ENCODE peak calls at places on chromosomes 13 and 19, in seven cellular contexts. One of them, this sample, is unnamed.

GRCh38 chr19:3080281-3080680 is 13.9 kb upstream of the GNA11 start:
- DNase-seq in keratinocyte: no peak
- DNase-seq in transverse colon: peak; percentile 79
- DNase-seq in GM23248: peak; percentile 27
- DNase-seq in PC-9: no peak
- DNase-seq in cardiac muscle cell: no peak
- DNase-seq in tibial nerve: peak; percentile 41
- DNase-seq in this sample: peak; percentile 90

GRCh38 chr19:53422551-53422950 is 9.2 kb upstream of the ZNF761 start:
- DNase-seq in keratinocyte: no peak
- DNase-seq in transverse colon: no peak
- DNase-seq in GM23248: no peak
- DNase-seq in PC-9: no peak
- DNase-seq in cardiac muscle cell: no peak
- DNase-seq in tibial nerve: no peak
- DNase-seq in this sample: no peak

GRCh38 chr13:113664751-113665581 is 2.1 kb upstream of the GRK1 start:
- DNase-seq in keratinocyte: no peak
- DNase-seq in transverse colon: peak; percentile 11
- DNase-seq in GM23248: no peak
- DNase-seq in PC-9: no peak
- DNase-seq in cardiac muscle cell: no peak
- DNase-seq in tibial nerve: no peak
- DNase-seq in this sample: no peak

GRCh38 chr19:31749231-31749630 is 400.0 kb upstream of the TSHZ3 start:
- DNase-seq in keratinocyte: no peak
- DNase-seq in transverse colon: no peak
- DNase-seq in GM23248: no peak
- DNase-seq in PC-9: no peak
- DNase-seq in cardiac muscle cell: no peak
- DNase-seq in tibial nerve: no peak
- DNase-seq in this sample: no peak

GRCh38 chr13:104875008-104875762 is 1660.3 kb downstream of the EFNB2 start:
- DNase-seq in keratinocyte: no peak
- DNase-seq in transverse colon: no peak
- DNase-seq in GM23248: no peak
- DNase-seq in PC-9: no peak
- DNase-seq in cardiac muscle cell: no peak
- DNase-seq in tibial nerve: no peak
- DNase-seq in this sample: no peak

GRCh38 chr19:41411682-41412265 is 14.2 kb downstream of the BCKDHA start:
- DNase-seq in keratinocyte: no peak
- DNase-seq in transverse colon: no peak
- DNase-seq in GM23248: no peak
- DNase-seq in PC-9: no peak
- DNase-seq in cardiac muscle cell: no peak
- DNase-seq in tibial nerve: no peak
- DNase-seq in this sample: no peak

GRCh38 chr13:72763411-72763810 is 18.3 kb downstream of the DIS3 start:
- DNase-seq in keratinocyte: no peak
- DNase-seq in transverse colon: no peak
- DNase-seq in GM23248: peak; percentile 8
- DNase-seq in PC-9: no peak
- DNase-seq in cardiac muscle cell: no peak
- DNase-seq in tibial nerve: no peak
- DNase-seq in this sample: no peak

GRCh38 chr13:19083340-19083739 is 98.3 kb downstream of the TUBA3C start:
- DNase-seq in keratinocyte: no peak
- DNase-seq in transverse colon: no peak
- DNase-seq in GM23248: no peak
- DNase-seq in PC-9: no peak
- DNase-seq in cardiac muscle cell: no peak
- DNase-seq in tibial nerve: no peak
- DNase-seq in this sample: no peak

GRCh38 chr19:54493967-54494585 is 8.6 kb upstream of the LAIR2 start:
- DNase-seq in keratinocyte: no peak
- DNase-seq in transverse colon: no peak
- DNase-seq in GM23248: no peak
- DNase-seq in PC-9: peak; percentile 32
- DNase-seq in cardiac muscle cell: no peak
- DNase-seq in tibial nerve: no peak
- DNase-seq in this sample: no peak

GRCh38 chr19:34317311-34317927 is 47.6 kb upstream of the GPI start:
- DNase-seq in keratinocyte: no peak
- DNase-seq in transverse colon: peak; percentile 28
- DNase-seq in GM23248: peak; percentile 47
- DNase-seq in PC-9: peak; percentile 65
- DNase-seq in cardiac muscle cell: no peak
- DNase-seq in tibial nerve: no peak
- DNase-seq in this sample: no peak
- H3K4me3 ChIP-seq in keratinocyte: no peak overlapping the region
- H3K4me3 ChIP-seq in transverse colon: no peak overlapping the region
- H3K4me3 ChIP-seq in GM23248: no peak overlapping the region
- H3K4me3 ChIP-seq in PC-9: no peak overlapping the region
- H3K4me3 ChIP-seq in cardiac muscle cell: no peak overlapping the region
- H3K4me3 ChIP-seq in tibial nerve: no peak overlapping the region
- H3K4me3 ChIP-seq in this sample: no peak overlapping the region

DNA sequence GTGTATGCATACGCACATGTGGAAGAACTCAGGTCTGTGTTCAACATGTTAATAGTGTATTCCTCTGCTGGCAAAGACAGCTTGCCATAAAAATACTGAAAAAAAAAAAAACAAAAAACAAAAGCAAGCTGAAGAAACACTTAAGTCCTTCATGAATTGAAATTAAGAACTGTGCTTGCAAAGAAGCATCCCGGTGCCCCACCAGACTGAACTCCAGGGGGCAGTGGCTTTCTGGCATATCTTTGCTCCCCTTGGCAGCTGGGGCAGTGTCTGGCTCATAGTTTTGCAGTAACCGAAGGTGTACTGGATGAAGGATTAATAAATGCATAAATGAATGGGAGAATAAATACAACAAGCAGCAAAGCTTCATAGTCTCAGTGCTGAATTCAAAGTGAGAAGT is 187.6 kb downstream of the LHFPL6 start:
- DNase-seq in keratinocyte: no peak
- DNase-seq in transverse colon: no peak
- DNase-seq in GM23248: peak; percentile 68
- DNase-seq in PC-9: no peak
- DNase-seq in cardiac muscle cell: peak; percentile 57
- DNase-seq in tibial nerve: no peak
- DNase-seq in this sample: peak; percentile 1
- H3K4me3 ChIP-seq in keratinocyte: no peak overlapping the region
- H3K4me3 ChIP-seq in transverse colon: no peak overlapping the region
- H3K4me3 ChIP-seq in GM23248: no peak overlapping the region
- H3K4me3 ChIP-seq in PC-9: no peak overlapping the region
- H3K4me3 ChIP-seq in cardiac muscle cell: no peak overlapping the region
- H3K4me3 ChIP-seq in tibial nerve: peak overlapping the region; percentile 12
- H3K4me3 ChIP-seq in this sample: no peak overlapping the region

GRCh38 chr19:1254081-1254527 is 5.7 kb downstream of the MIDN start:
- DNase-seq in keratinocyte: no peak
- DNase-seq in transverse colon: peak; percentile 35
- DNase-seq in GM23248: peak; percentile 43
- DNase-seq in PC-9: no peak
- DNase-seq in cardiac muscle cell: no peak
- DNase-seq in tibial nerve: no peak
- DNase-seq in this sample: no peak

GRCh38 chr19:1251503-1252220 is 3.3 kb downstream of the MIDN start:
- DNase-seq in keratinocyte: no peak
- DNase-seq in transverse colon: peak; percentile 52
- DNase-seq in GM23248: no peak
- DNase-seq in PC-9: peak; percentile 53
- DNase-seq in cardiac muscle cell: no peak
- DNase-seq in tibial nerve: no peak
- DNase-seq in this sample: peak; percentile 76

GRCh38 chr19:1253514-1254080 is 5.2 kb downstream of the MIDN start:
- DNase-seq in keratinocyte: no peak
- DNase-seq in transverse colon: peak; percentile 74
- DNase-seq in GM23248: peak; percentile 85
- DNase-seq in PC-9: peak; percentile 72
- DNase-seq in cardiac muscle cell: no peak
- DNase-seq in tibial nerve: no peak
- DNase-seq in this sample: peak; percentile 58

GRCh38 chr19:1252221-1252817 is 3.9 kb downstream of the MIDN start:
- DNase-seq in keratinocyte: no peak
- DNase-seq in transverse colon: peak; percentile 86
- DNase-seq in GM23248: peak; percentile 98
- DNase-seq in PC-9: peak; percentile 84
- DNase-seq in cardiac muscle cell: no peak
- DNase-seq in tibial nerve: peak; percentile 85
- DNase-seq in this sample: peak; percentile 74

DNA sequence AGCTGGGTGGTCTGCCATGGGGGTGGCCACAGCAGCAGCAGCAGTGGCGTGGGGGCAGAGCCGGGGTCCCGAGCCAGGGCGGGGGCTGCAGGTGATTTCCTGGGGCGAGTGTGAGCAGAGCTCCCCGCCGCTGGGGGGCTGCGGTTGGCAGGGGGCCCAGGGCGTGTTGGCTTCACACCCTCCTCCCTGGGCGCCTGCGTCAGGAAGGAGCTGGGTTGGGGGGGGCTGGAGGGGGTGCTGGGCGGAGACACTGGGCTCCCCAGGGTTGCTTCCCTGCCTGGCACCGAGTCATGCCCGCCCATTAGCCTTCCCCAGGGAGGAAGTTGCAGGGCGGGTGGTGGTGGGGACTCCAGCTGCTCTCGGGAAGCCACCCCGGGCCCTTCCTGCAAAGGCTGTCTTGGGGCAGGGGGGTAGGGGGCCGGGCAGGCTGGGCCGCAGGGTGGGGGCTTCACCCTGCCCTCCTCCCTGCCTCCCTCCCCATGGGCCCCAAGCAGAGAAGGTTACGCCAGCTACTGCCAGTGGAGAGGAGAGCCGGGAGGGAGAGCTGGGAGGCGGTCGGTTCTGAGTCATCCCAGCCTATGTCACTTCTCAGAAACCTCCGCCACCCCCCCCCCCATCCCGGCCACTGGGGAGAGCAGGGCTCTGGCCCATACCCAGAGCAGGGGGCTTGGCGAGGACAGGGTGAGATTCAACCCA is 4.6 kb downstream of the MIDN start:
- DNase-seq in keratinocyte: no peak
- DNase-seq in transverse colon: peak; percentile 91
- DNase-seq in GM23248: peak; percentile 98
- DNase-seq in PC-9: peak; percentile 78
- DNase-seq in cardiac muscle cell: no peak
- DNase-seq in tibial nerve: peak; percentile 87
- DNase-seq in this sample: peak; percentile 89
- H3K4me3 ChIP-seq in keratinocyte: peak overlapping the region; percentile 83
- H3K4me3 ChIP-seq in transverse colon: peak overlapping the region; percentile 87
- H3K4me3 ChIP-seq in GM23248: peak overlapping the region; percentile 85
- H3K4me3 ChIP-seq in PC-9: peak overlapping the region; percentile 71
- H3K4me3 ChIP-seq in cardiac muscle cell: peak overlapping the region; percentile 92
- H3K4me3 ChIP-seq in tibial nerve: peak overlapping the region; percentile 91
- H3K4me3 ChIP-seq in this sample: peak overlapping the region; percentile 94

GRCh38 chr19:23787106-23787505 is 28.4 kb upstream of the ZNF681 start:
- DNase-seq in keratinocyte: no peak
- DNase-seq in transverse colon: peak; percentile 37
- DNase-seq in GM23248: no peak
- DNase-seq in PC-9: peak; percentile 85
- DNase-seq in cardiac muscle cell: no peak
- DNase-seq in tibial nerve: no peak
- DNase-seq in this sample: no peak
- H3K4me3 ChIP-seq in keratinocyte: no peak overlapping the region
- H3K4me3 ChIP-seq in transverse colon: no peak overlapping the region
- H3K4me3 ChIP-seq in GM23248: no peak overlapping the region
- H3K4me3 ChIP-seq in PC-9: no peak overlapping the region
- H3K4me3 ChIP-seq in cardiac muscle cell: no peak overlapping the region
- H3K4me3 ChIP-seq in tibial nerve: no peak overlapping the region
- H3K4me3 ChIP-seq in this sample: no peak overlapping the region

DNA sequence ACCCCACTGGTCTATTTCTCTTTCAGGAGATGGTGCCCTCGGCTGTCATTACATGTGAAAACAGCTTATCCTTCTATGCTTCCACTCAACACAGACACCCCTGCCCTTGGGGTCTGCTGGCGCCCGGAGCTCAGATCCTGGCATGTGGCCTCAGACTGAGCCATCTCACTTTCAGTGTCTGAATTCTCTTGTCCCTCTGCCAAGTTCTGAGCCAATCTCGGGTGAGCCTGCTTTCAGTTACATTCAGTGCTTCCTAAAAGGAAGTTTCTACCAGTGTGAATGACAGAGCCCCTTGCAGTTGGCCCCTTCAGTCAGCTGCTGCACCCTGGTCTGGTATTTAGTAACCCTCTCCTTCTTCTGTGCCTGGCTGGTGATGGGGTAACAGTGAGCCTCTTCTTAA is 293.6 kb downstream of the DNAJC15 start:
- DNase-seq in keratinocyte: no peak
- DNase-seq in transverse colon: no peak
- DNase-seq in GM23248: peak; percentile 78
- DNase-seq in PC-9: no peak
- DNase-seq in cardiac muscle cell: no peak
- DNase-seq in tibial nerve: peak; percentile 23
- DNase-seq in this sample: no peak
- H3K4me3 ChIP-seq in keratinocyte: no peak overlapping the region
- H3K4me3 ChIP-seq in transverse colon: peak overlapping the region; percentile 1
- H3K4me3 ChIP-seq in GM23248: peak overlapping the region; percentile 44
- H3K4me3 ChIP-seq in PC-9: no peak overlapping the region
- H3K4me3 ChIP-seq in cardiac muscle cell: no peak overlapping the region
- H3K4me3 ChIP-seq in tibial nerve: peak overlapping the region; percentile 20
- H3K4me3 ChIP-seq in this sample: no peak overlapping the region

GRCh38 chr19:48321372-48321621 is 4.1 kb upstream of the EMP3 start:
- DNase-seq in keratinocyte: peak; percentile 80
- DNase-seq in transverse colon: peak; percentile 100
- DNase-seq in GM23248: peak; percentile 94
- DNase-seq in PC-9: peak; percentile 90
- DNase-seq in cardiac muscle cell: peak; percentile 98
- DNase-seq in tibial nerve: peak; percentile 94
- DNase-seq in this sample: peak; percentile 96

GRCh38 chr19:48321622-48322591 is 3.4 kb upstream of the EMP3 start:
- DNase-seq in keratinocyte: peak; percentile 81
- DNase-seq in transverse colon: peak; percentile 100
- DNase-seq in GM23248: peak; percentile 99
- DNase-seq in PC-9: peak; percentile 91
- DNase-seq in cardiac muscle cell: peak; percentile 99
- DNase-seq in tibial nerve: peak; percentile 98
- DNase-seq in this sample: peak; percentile 97

GRCh38 chr19:48330012-48330681 is 4.8 kb downstream of the EMP3 start:
- DNase-seq in keratinocyte: no peak
- DNase-seq in transverse colon: peak; percentile 89
- DNase-seq in GM23248: no peak
- DNase-seq in PC-9: no peak
- DNase-seq in cardiac muscle cell: peak; percentile 90
- DNase-seq in tibial nerve: peak; percentile 32
- DNase-seq in this sample: peak; percentile 94

GRCh38 chr19:48329167-48329891 is 4.0 kb downstream of the EMP3 start:
- DNase-seq in keratinocyte: no peak
- DNase-seq in transverse colon: peak; percentile 49
- DNase-seq in GM23248: peak; percentile 84
- DNase-seq in PC-9: no peak
- DNase-seq in cardiac muscle cell: no peak
- DNase-seq in tibial nerve: no peak
- DNase-seq in this sample: peak; percentile 52

GRCh38 chr19:48325265-48325910 is at the start of gene EMP3:
- DNase-seq in keratinocyte: no peak
- DNase-seq in transverse colon: peak; percentile 86
- DNase-seq in GM23248: peak; percentile 97
- DNase-seq in PC-9: no peak
- DNase-seq in cardiac muscle cell: peak; percentile 88
- DNase-seq in tibial nerve: peak; percentile 79
- DNase-seq in this sample: peak; percentile 49
- H3K4me3 ChIP-seq in keratinocyte: peak within 1 kb of the TSS; percentile 90
- H3K4me3 ChIP-seq in transverse colon: peak within 1 kb of the TSS; percentile 68
- H3K4me3 ChIP-seq in GM23248: peak within 1 kb of the TSS; percentile 78
- H3K4me3 ChIP-seq in PC-9: no peak within 1 kb of the TSS
- H3K4me3 ChIP-seq in cardiac muscle cell: peak within 1 kb of the TSS; percentile 34
- H3K4me3 ChIP-seq in tibial nerve: peak within 1 kb of the TSS; percentile 58
- H3K4me3 ChIP-seq in this sample: peak within 1 kb of the TSS; percentile 2

This sample was measured in small intestine.